ENCODE peak calls at places on chromosomes 5 and 9, in six cellular contexts. S, X, K, O, I and J are unnamed samples.

GRCh38 chr9:113957778-113958430 is 81.8 kb downstream of the ZNF618 start:
- DNase-seq in S (peak), X (no peak), K (peak), O (no peak), I (no peak), J (no peak)

GRCh38 chr5:31033295-31033694 is 160.2 kb upstream of the CDH6 start:
- DNase-seq in S (no peak), X (no peak), K (no peak), O (no peak), I (no peak), J (no peak)

GRCh38 chr9:88322906-88323566 is 65.2 kb upstream of the SPIN1 start:
- DNase-seq in S (peak), X (no peak), K (no peak), O (peak), I (no peak), J (no peak)

GRCh38 chr9:125746017-125746773 is 978 bp upstream of the PBX3 start:
- DNase-seq in S (peak), X (peak), K (peak), O (peak), I (peak), J (peak)

GRCh38 chr9:84343111-84343521 is 2.6 kb upstream of the SLC28A3 start:
- DNase-seq in S (no peak), X (no peak), K (no peak), O (no peak), I (no peak), J (no peak)

GRCh38 chr5:96381526-96381925 is 51.5 kb downstream of the PCSK1 start:
- DNase-seq in S (peak), X (no peak), K (no peak), O (peak), I (no peak), J (no peak)

GRCh38 chr5:38291355-38291754 is 33.0 kb downstream of the EGFLAM start:
- DNase-seq in S (no peak), X (no peak), K (no peak), O (no peak), I (no peak), J (no peak)

GRCh38 chr5:17890501-17890900 is 256.2 kb downstream of the TAF11L14 start:
- DNase-seq in S (no peak), X (no peak), K (no peak), O (no peak), I (no peak), J (no peak)

GRCh38 chr5:137320056-137321045 is 178.8 kb downstream of the SPOCK1 start:
- DNase-seq in S (peak), X (no peak), K (peak), O (no peak), I (no peak), J (no peak)

GRCh38 chr5:142432369-142432863 is 107.6 kb upstream of the SPRY4 start:
- DNase-seq in S (peak), X (peak), K (no peak), O (peak), I (no peak), J (no peak)

GRCh38 chr9:34185778-34186551 is 7.1 kb downstream of the UBAP1 start:
- DNase-seq in S (peak), X (no peak), K (peak), O (peak), I (no peak), J (no peak)

GRCh38 chr5:41510176-41510831 is at the start of gene PLCXD3:
- DNase-seq in S (peak), X (peak), K (peak), O (peak), I (peak), J (no peak)

GRCh38 chr9:4678679-4679267 is 596 bp upstream of the CDC37L1 start:
- DNase-seq in S (no peak), X (no peak), K (no peak), O (no peak), I (no peak), J (no peak)

GRCh38 chr5:163571755-163572154 is 66.3 kb downstream of the MAT2B start:
- DNase-seq in S (no peak), X (no peak), K (no peak), O (no peak), I (peak), J (no peak)

GRCh38 chr5:5018560-5018935 is 121.6 kb upstream of the ADAMTS16 start:
- DNase-seq in S (no peak), X (no peak), K (no peak), O (no peak), I (no peak), J (no peak)

GRCh38 chr5:12419075-12419474 is 514.8 kb upstream of the CTNND2 start:
- DNase-seq in S (no peak), X (no peak), K (no peak), O (no peak), I (no peak), J (no peak)

GRCh38 chr5:8912106-8912505 is 633.8 kb downstream of the SEMA5A start:
- DNase-seq in S (no peak), X (no peak), K (no peak), O (no peak), I (no peak), J (no peak)

GRCh38 chr9:10265102-10265708 is 347.6 kb downstream of the PTPRD start:
- DNase-seq in S (no peak), X (no peak), K (no peak), O (no peak), I (no peak), J (no peak)

GRCh38 chr9:76676857-76677256 is 87.4 kb upstream of the PCA3 start:
- DNase-seq in S (no peak), X (no peak), K (no peak), O (no peak), I (no peak), J (no peak)

GRCh38 chr9:110602281-110602680 is 22.7 kb upstream of the SVEP1 start:
- DNase-seq in S (no peak), X (no peak), K (no peak), O (no peak), I (no peak), J (no peak)

GRCh38 chr9:114475412-114476136 is 29.7 kb downstream of the WHRN start:
- DNase-seq in S (no peak), X (no peak), K (no peak), O (no peak), I (no peak), J (no peak)

GRCh38 chr9:32422237-32422806 is 37.9 kb downstream of the ACO1 start:
- DNase-seq in S (no peak), X (no peak), K (no peak), O (no peak), I (no peak), J (no peak)

GRCh38 chr9:109880276-109881169 is 100.5 kb downstream of the PALM2AKAP2 start:
- DNase-seq in S (no peak), X (no peak), K (peak), O (no peak), I (no peak), J (no peak)

GRCh38 chr5:36073595-36074216 is 7.0 kb upstream of the UGT3A2 start:
- DNase-seq in S (no peak), X (no peak), K (no peak), O (no peak), I (no peak), J (no peak)

GRCh38 chr9:126304946-126305370 is 21.7 kb upstream of the MVB12B start:
- DNase-seq in S (no peak), X (no peak), K (no peak), O (no peak), I (no peak), J (no peak)

GRCh38 chr5:146338774-146339714 is at the start of gene POU4F3:
- DNase-seq in S (no peak), X (peak), K (no peak), O (no peak), I (no peak), J (no peak)

GRCh38 chr5:17302590-17302989 is 85.2 kb downstream of the BASP1 start:
- DNase-seq in S (no peak), X (no peak), K (no peak), O (no peak), I (no peak), J (no peak)

GRCh38 chr5:149261246-149261645 is 10.4 kb upstream of the AFAP1L1 start:
- DNase-seq in S (no peak), X (no peak), K (no peak), O (no peak), I (no peak), J (no peak)

GRCh38 chr5:135535420-135535819 is 344 bp downstream of the NEUROG1 start:
- DNase-seq in S (no peak), X (peak), K (no peak), O (no peak), I (no peak), J (no peak)

DNA sequence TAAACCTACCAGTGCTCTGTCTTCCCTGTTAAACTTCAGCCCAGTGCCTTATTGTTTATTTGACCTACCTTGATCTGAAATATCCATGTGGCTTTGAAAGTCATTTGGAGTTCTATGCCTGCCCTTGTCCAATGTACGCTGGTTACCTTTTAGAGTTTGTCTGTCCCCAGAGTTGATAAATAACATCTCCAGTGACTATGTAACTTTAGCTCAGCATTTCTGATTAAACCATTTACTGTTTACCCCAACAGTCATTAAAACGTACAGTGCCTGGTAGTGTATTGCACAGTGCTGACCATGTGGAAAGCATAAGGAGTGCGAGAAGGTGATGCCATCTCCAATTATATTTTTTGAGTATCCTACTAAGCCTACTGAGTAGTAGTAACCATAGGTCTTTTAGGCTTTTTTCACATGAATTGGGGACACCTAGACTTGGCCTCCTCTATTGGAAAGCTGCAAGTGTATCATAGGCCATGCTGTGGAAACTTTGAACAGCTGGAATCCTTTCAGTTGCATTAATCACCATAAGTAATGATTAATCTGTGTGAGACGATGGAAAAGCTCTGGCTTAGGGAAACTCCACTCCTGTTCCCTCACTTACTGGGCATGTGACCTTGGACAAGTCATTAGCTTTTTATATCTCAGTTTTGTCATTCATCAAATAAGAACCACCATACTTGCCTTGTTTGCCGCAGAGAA is 93.5 kb downstream of the MAST4 start:
- DNase-seq in S (peak), X (no peak), K (no peak), O (no peak), I (no peak), J (no peak)
- H3K4me3 ChIP-seq in S (no peak), X (no peak), K (no peak), O (no peak), I (no peak), J (no peak)

GRCh38 chr5:110823571-110823970 is 84.8 kb downstream of the SLC25A46 start:
- DNase-seq in S (no peak), X (peak), K (no peak), O (no peak), I (no peak), J (no peak)

DNA sequence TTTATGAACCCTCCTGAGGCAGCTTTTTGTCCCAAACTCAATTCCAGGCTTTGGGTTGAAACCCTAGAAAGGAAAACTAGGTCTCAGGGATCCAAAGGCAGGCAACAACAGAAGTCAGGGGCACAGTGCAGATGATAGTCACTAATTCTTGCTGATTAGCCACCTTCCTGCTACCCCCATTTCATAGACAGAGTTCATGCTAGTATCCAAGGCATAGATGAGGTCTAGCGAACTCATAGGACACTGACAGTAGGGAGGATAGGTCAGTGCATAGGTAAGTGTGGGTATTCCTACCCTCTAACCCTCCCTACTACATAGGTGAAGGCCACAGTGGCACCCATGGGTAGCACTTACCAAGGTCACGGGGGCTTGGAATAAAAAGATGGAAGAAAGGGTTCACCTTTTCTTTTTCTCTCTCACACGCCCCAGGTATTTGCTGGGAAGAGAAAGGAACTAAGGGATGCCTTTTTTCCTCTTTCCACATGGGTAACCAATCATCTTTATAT is 86.2 kb downstream of the SLC25A46 start:
- DNase-seq in S (no peak), X (no peak), K (no peak), O (no peak), I (no peak), J (no peak)
- TF ChIP-seq POLR2A in S (no peak), X (no peak), K (no peak), O (no peak), I (no peak), J (no peak)

GRCh38 chr9:129138476-129139232 is 27.4 kb downstream of the PTPA start:
- DNase-seq in S (peak), X (peak), K (no peak), O (peak), I (peak), J (no peak)
- H3K4me3 ChIP-seq in S (no peak), X (no peak), K (no peak), O (peak), I (no peak), J (no peak)

GRCh38 chr9:96874947-96875459 is 20.7 kb upstream of the ZNF782 start:
- DNase-seq in S (peak), X (no peak), K (peak), O (no peak), I (no peak), J (no peak)
- TF ChIP-seq POLR2A in S (peak), X (no peak), K (no peak), O (no peak), I (no peak), J (no peak)

DNA sequence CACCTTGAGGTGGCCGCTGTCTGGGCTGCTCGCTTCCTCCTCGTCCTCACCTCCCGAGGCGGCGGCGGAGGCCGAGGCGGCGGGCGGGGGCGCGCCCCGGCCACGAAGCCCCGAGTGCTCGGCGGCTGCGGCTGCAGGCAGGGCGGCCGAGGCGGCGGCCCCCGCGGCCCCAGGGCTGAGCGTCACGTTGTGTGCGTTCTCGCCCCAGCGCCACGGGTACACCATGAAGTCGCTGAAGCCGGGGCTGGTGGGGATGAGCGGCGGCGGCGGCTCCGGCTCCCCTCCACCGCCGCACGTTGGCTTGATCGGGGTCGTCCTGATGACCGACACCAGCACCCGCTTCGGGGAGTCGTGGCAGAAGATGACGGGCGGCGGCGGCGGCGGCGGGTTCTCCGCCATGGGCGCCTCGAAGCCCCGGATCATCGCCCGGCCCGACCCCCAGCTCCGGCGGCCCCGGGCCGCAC is 528 bp downstream of the ZNF367 start:
- DNase-seq in S (peak), X (peak), K (no peak), O (peak), I (no peak), J (no peak)
- H3K4me3 ChIP-seq in S (peak), X (peak), K (peak), O (peak), I (peak), J (peak)

DNA sequence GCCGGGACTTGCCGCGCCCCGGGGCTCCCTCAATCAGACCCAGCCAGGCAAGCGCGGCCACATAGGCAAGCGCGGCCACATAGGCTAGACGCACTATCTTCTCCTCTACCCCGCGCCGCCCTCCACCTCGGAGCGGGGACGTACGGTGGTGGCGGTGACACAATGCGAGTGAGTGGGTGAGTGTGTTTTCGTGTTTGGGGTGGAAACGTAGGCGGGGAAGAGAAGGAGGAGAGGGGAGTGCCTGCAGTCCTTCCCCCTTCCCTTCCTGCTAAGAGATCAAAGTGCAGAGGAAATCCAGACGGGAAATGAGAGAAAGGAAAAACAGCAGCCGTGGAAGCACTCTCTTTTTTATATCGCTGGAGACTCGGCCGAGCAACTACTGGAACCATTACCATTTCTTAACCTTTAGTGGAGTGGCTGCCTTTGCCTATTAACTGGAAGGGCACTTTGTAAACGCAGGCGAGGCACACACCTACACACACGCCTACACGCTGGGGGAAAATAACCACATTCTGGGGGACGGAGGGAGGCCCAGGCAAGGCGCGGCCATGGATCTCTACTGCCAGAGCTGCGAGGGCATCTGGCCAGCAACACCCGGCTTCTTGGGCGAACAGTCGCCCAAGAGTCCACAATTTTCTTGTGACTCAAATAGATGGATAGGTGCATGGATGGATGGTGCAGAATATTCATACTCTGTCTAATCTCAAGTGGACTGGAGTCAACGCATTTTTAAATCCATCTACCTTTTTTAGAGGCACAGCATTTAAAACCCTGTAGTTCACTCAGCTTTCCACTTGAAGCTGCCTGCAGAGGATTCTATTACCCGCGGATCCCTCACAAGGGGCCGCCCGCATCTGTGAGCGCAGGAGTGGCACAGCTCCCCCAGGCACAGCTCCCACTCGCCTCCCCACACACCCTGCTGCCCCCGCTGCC is 2.1 kb downstream of the EDIL3 start:
- DNase-seq in S (peak), X (peak), K (no peak), O (peak), I (peak), J (no peak)
- TF ChIP-seq POLR2A in S (peak), X (no peak), K (no peak), O (no peak), I (no peak), J (no peak)

DNA sequence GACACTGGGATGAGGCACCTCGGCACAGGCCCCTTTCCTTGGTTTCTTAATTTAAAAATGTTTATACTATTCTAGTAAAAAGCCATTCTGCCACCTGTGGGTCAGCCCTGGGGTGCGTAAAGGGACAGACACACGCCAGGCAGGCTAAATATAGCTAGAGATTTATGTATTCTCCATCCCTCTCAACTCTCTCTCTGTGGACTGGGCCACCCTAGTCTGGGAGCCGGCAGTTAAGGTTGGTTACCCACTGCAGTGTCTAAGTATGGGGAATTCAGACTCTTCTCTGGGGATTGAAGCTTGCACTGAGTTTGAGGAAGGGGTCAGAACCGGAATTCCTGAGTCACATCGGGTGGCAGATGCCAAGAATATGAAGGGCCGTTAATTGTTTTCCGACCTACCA is 1.9 kb downstream of the NEURL1B start:
- DNase-seq in S (no peak), X (no peak), K (no peak), O (no peak), I (no peak), J (no peak)
- H3K4me3 ChIP-seq in S (no peak), X (peak), K (no peak), O (peak), I (peak), J (peak)

GRCh38 chr9:130780865-130781504 is 54.1 kb upstream of the ABL1 start:
- DNase-seq in S (peak), X (no peak), K (peak), O (peak), I (peak), J (no peak)
- TF ChIP-seq POLR2A in S (peak), X (no peak), K (no peak), O (peak), I (peak), J (peak)

GRCh38 chr5:144778546-144778945 is 607.9 kb downstream of the KCTD16 start:
- DNase-seq in S (no peak), X (no peak), K (no peak), O (no peak), I (no peak), J (no peak)

DNA sequence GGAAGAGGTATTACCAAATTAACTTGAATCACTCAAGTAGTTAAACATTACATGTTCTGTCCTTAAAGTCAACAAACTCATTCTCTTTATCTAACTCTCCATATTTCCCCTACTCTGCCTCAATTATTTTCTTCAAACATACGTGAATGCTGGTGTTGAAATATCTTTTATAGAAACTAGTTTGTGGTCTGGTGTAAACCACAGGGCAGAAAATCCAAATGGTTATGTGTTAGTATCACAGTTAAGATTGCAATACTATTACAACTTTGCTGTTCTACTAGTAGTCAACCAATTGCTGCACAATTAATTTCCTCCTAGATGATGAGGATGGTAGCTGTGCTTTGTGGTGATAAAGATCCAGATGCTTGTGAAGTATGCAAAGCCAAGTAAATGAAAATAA is 603.6 kb downstream of the KCTD16 start:
- DNase-seq in S (no peak), X (no peak), K (no peak), O (no peak), I (no peak), J (no peak)
- H3K4me3 ChIP-seq in S (no peak), X (no peak), K (no peak), O (no peak), I (no peak), J (no peak)

GRCh38 chr9:121759996-121760395 is 108.6 kb downstream of the DAB2IP start:
- DNase-seq in S (no peak), X (no peak), K (no peak), O (no peak), I (no peak), J (no peak)
- TF ChIP-seq POLR2A in S (no peak), X (no peak), K (no peak), O (no peak), I (no peak), J (no peak)